ENCODE peak calls at places on chromosomes 13 and 19, in ten cellular contexts. One of them, this sample, is unnamed.
A peak's percentile ranks its signal among the peaks of the same experiment; 100 is the strongest.

GRCh38 chr19:53365899-53366493 is 491 bp downstream of the ZNF525 start:
- DNase-seq in transverse colon: peak; percentile 51
- DNase-seq in HAP-1: no peak
- DNase-seq in dorsolateral prefrontal cortex: no peak
- DNase-seq in GM12864: no peak
- DNase-seq in fibroblast of mammary gland: no peak
- DNase-seq in adrenal gland: peak; percentile 30
- DNase-seq in CD8-positive, alpha-beta memory T cell: no peak
- DNase-seq in PC-3: peak; percentile 50
- DNase-seq in naive thymus-derived CD4-positive, alpha-beta T cell: no peak
- DNase-seq in this sample: no peak

GRCh38 chr13:106173346-106173745 is 362.1 kb downstream of the EFNB2 start:
- DNase-seq in transverse colon: no peak
- DNase-seq in HAP-1: no peak
- DNase-seq in dorsolateral prefrontal cortex: no peak
- DNase-seq in GM12864: no peak
- DNase-seq in fibroblast of mammary gland: no peak
- DNase-seq in adrenal gland: no peak
- DNase-seq in CD8-positive, alpha-beta memory T cell: no peak
- DNase-seq in PC-3: no peak
- DNase-seq in naive thymus-derived CD4-positive, alpha-beta T cell: no peak
- DNase-seq in this sample: no peak

GRCh38 chr19:20367811-20368294 is 197.7 kb downstream of the ZNF737 start:
- DNase-seq in transverse colon: no peak
- DNase-seq in HAP-1: no peak
- DNase-seq in dorsolateral prefrontal cortex: no peak
- DNase-seq in GM12864: no peak
- DNase-seq in fibroblast of mammary gland: no peak
- DNase-seq in adrenal gland: no peak
- DNase-seq in CD8-positive, alpha-beta memory T cell: no peak
- DNase-seq in PC-3: no peak
- DNase-seq in naive thymus-derived CD4-positive, alpha-beta T cell: no peak
- DNase-seq in this sample: no peak

GRCh38 chr13:106533940-106534843 is 1.3 kb downstream of the EFNB2 start:
- DNase-seq in transverse colon: peak; percentile 63
- DNase-seq in HAP-1: peak; percentile 38
- DNase-seq in dorsolateral prefrontal cortex: no peak
- DNase-seq in GM12864: no peak
- DNase-seq in fibroblast of mammary gland: peak; percentile 63
- DNase-seq in adrenal gland: no peak
- DNase-seq in CD8-positive, alpha-beta memory T cell: peak; percentile 18
- DNase-seq in PC-3: peak; percentile 56
- DNase-seq in naive thymus-derived CD4-positive, alpha-beta T cell: peak; percentile 11
- DNase-seq in this sample: peak; percentile 51

GRCh38 chr13:101515504-101515903 is 63.0 kb downstream of the ITGBL1 start:
- DNase-seq in transverse colon: no peak
- DNase-seq in HAP-1: no peak
- DNase-seq in dorsolateral prefrontal cortex: no peak
- DNase-seq in GM12864: no peak
- DNase-seq in fibroblast of mammary gland: no peak
- DNase-seq in adrenal gland: no peak
- DNase-seq in CD8-positive, alpha-beta memory T cell: no peak
- DNase-seq in PC-3: no peak
- DNase-seq in naive thymus-derived CD4-positive, alpha-beta T cell: no peak
- DNase-seq in this sample: no peak

GRCh38 chr19:49315111-49315510 is 9.9 kb downstream of the SLC6A16 start:
- DNase-seq in transverse colon: no peak
- DNase-seq in HAP-1: no peak
- DNase-seq in dorsolateral prefrontal cortex: no peak
- DNase-seq in GM12864: no peak
- DNase-seq in fibroblast of mammary gland: no peak
- DNase-seq in adrenal gland: no peak
- DNase-seq in CD8-positive, alpha-beta memory T cell: no peak
- DNase-seq in PC-3: no peak
- DNase-seq in naive thymus-derived CD4-positive, alpha-beta T cell: no peak
- DNase-seq in this sample: no peak

GRCh38 chr19:5134683-5135082 is 165.8 kb downstream of the KDM4B start:
- DNase-seq in transverse colon: no peak
- DNase-seq in HAP-1: no peak
- DNase-seq in dorsolateral prefrontal cortex: no peak
- DNase-seq in GM12864: no peak
- DNase-seq in fibroblast of mammary gland: no peak
- DNase-seq in adrenal gland: no peak
- DNase-seq in CD8-positive, alpha-beta memory T cell: no peak
- DNase-seq in PC-3: no peak
- DNase-seq in naive thymus-derived CD4-positive, alpha-beta T cell: no peak
- DNase-seq in this sample: no peak

GRCh38 chr13:96984061-96984508 is 10.2 kb downstream of the OXGR1 start:
- DNase-seq in transverse colon: peak; percentile 76
- DNase-seq in HAP-1: peak; percentile 61
- DNase-seq in dorsolateral prefrontal cortex: no peak
- DNase-seq in GM12864: peak; percentile 38
- DNase-seq in fibroblast of mammary gland: peak; percentile 12
- DNase-seq in adrenal gland: peak; percentile 85
- DNase-seq in CD8-positive, alpha-beta memory T cell: no peak
- DNase-seq in PC-3: peak; percentile 69
- DNase-seq in naive thymus-derived CD4-positive, alpha-beta T cell: no peak
- DNase-seq in this sample: peak; percentile 77

GRCh38 chr13:37194428-37194861 is 89.0 kb upstream of the CSNK1A1L start:
- DNase-seq in transverse colon: no peak
- DNase-seq in HAP-1: no peak
- DNase-seq in dorsolateral prefrontal cortex: no peak
- DNase-seq in GM12864: no peak
- DNase-seq in fibroblast of mammary gland: peak; percentile 85
- DNase-seq in adrenal gland: no peak
- DNase-seq in CD8-positive, alpha-beta memory T cell: no peak
- DNase-seq in PC-3: peak; percentile 88
- DNase-seq in naive thymus-derived CD4-positive, alpha-beta T cell: no peak
- DNase-seq in this sample: no peak

GRCh38 chr13:27170221-27170520 is 1.4 kb downstream of the USP12 start:
- DNase-seq in transverse colon: no peak
- DNase-seq in HAP-1: no peak
- DNase-seq in dorsolateral prefrontal cortex: no peak
- DNase-seq in GM12864: no peak
- DNase-seq in fibroblast of mammary gland: peak; percentile 84
- DNase-seq in adrenal gland: no peak
- DNase-seq in CD8-positive, alpha-beta memory T cell: no peak
- DNase-seq in PC-3: peak; percentile 63
- DNase-seq in naive thymus-derived CD4-positive, alpha-beta T cell: no peak
- DNase-seq in this sample: no peak

GRCh38 chr19:4415352-4415751 is 12.9 kb downstream of the CHAF1A start:
- DNase-seq in transverse colon: no peak
- DNase-seq in HAP-1: no peak
- DNase-seq in dorsolateral prefrontal cortex: no peak
- DNase-seq in GM12864: no peak
- DNase-seq in fibroblast of mammary gland: no peak
- DNase-seq in adrenal gland: peak; percentile 55
- DNase-seq in CD8-positive, alpha-beta memory T cell: no peak
- DNase-seq in PC-3: no peak
- DNase-seq in naive thymus-derived CD4-positive, alpha-beta T cell: no peak
- DNase-seq in this sample: no peak

GRCh38 chr19:36605839-36606478 is 846 bp downstream of the ZNF382 start:
- DNase-seq in transverse colon: no peak
- DNase-seq in HAP-1: no peak
- DNase-seq in dorsolateral prefrontal cortex: no peak
- DNase-seq in GM12864: no peak
- DNase-seq in fibroblast of mammary gland: no peak
- DNase-seq in adrenal gland: no peak
- DNase-seq in CD8-positive, alpha-beta memory T cell: no peak
- DNase-seq in PC-3: no peak
- DNase-seq in naive thymus-derived CD4-positive, alpha-beta T cell: no peak
- DNase-seq in this sample: no peak
- H3K4me3 ChIP-seq in transverse colon: peak overlapping the region; percentile 44
- H3K4me3 ChIP-seq in HAP-1: peak overlapping the region; percentile 78
- H3K4me3 ChIP-seq in dorsolateral prefrontal cortex: peak overlapping the region; percentile 90
- H3K4me3 ChIP-seq in GM12864: peak overlapping the region; percentile 60
- H3K4me3 ChIP-seq in fibroblast of mammary gland: peak overlapping the region; percentile 74
- H3K4me3 ChIP-seq in adrenal gland: peak overlapping the region; percentile 77
- H3K4me3 ChIP-seq in CD8-positive, alpha-beta memory T cell: peak overlapping the region; percentile 91
- H3K4me3 ChIP-seq in PC-3: peak overlapping the region; percentile 73
- H3K4me3 ChIP-seq in naive thymus-derived CD4-positive, alpha-beta T cell: peak overlapping the region; percentile 95
- H3K4me3 ChIP-seq in this sample: no peak overlapping the region

GRCh38 chr19:29812881-29813275 is 1.1 kb downstream of the CCNE1 start:
- DNase-seq in transverse colon: no peak
- DNase-seq in HAP-1: no peak
- DNase-seq in dorsolateral prefrontal cortex: no peak
- DNase-seq in GM12864: no peak
- DNase-seq in fibroblast of mammary gland: no peak
- DNase-seq in adrenal gland: no peak
- DNase-seq in CD8-positive, alpha-beta memory T cell: no peak
- DNase-seq in PC-3: no peak
- DNase-seq in naive thymus-derived CD4-positive, alpha-beta T cell: no peak
- DNase-seq in this sample: no peak

GRCh38 chr19:29811125-29812079 is at the start of gene CCNE1:
- DNase-seq in transverse colon: peak; percentile 97
- DNase-seq in HAP-1: peak; percentile 97
- DNase-seq in dorsolateral prefrontal cortex: peak; percentile 84
- DNase-seq in GM12864: no peak
- DNase-seq in fibroblast of mammary gland: peak; percentile 72
- DNase-seq in adrenal gland: peak; percentile 90
- DNase-seq in CD8-positive, alpha-beta memory T cell: peak; percentile 90
- DNase-seq in PC-3: peak; percentile 77
- DNase-seq in naive thymus-derived CD4-positive, alpha-beta T cell: peak; percentile 85
- DNase-seq in this sample: peak; percentile 95

GRCh38 chr19:29812080-29812880 is 489 bp downstream of the CCNE1 start:
- DNase-seq in transverse colon: peak; percentile 43
- DNase-seq in HAP-1: peak; percentile 45
- DNase-seq in dorsolateral prefrontal cortex: no peak
- DNase-seq in GM12864: no peak
- DNase-seq in fibroblast of mammary gland: no peak
- DNase-seq in adrenal gland: no peak
- DNase-seq in CD8-positive, alpha-beta memory T cell: no peak
- DNase-seq in PC-3: no peak
- DNase-seq in naive thymus-derived CD4-positive, alpha-beta T cell: no peak
- DNase-seq in this sample: no peak

GRCh38 chr19:29809795-29810503 is 1.8 kb upstream of the CCNE1 start:
- DNase-seq in transverse colon: no peak
- DNase-seq in HAP-1: no peak
- DNase-seq in dorsolateral prefrontal cortex: no peak
- DNase-seq in GM12864: no peak
- DNase-seq in fibroblast of mammary gland: no peak
- DNase-seq in adrenal gland: no peak
- DNase-seq in CD8-positive, alpha-beta memory T cell: no peak
- DNase-seq in PC-3: no peak
- DNase-seq in naive thymus-derived CD4-positive, alpha-beta T cell: no peak
- DNase-seq in this sample: no peak

DNA sequence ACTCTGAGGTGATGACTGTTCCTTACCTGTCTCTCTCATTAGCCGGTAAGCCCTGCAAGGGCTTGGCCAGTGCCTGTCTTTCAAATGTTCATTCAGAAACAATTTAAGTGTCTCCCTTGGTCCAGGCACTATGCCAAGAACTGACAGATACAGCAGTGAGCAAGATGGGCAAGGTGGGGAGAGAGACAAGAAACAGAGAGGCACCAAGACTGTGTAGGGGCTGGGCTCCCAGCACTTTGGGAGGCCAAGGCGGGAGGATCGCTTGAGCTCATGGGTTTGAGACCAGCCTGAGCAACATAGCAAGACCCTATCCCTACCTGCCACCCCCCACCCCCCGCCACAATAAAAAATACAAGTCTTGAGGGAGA is 1.3 kb upstream of the CCNE1 start:
- DNase-seq in transverse colon: peak; percentile 14
- DNase-seq in HAP-1: peak; percentile 42
- DNase-seq in dorsolateral prefrontal cortex: no peak
- DNase-seq in GM12864: no peak
- DNase-seq in fibroblast of mammary gland: peak; percentile 41
- DNase-seq in adrenal gland: peak; percentile 46
- DNase-seq in CD8-positive, alpha-beta memory T cell: no peak
- DNase-seq in PC-3: peak; percentile 63
- DNase-seq in naive thymus-derived CD4-positive, alpha-beta T cell: no peak
- DNase-seq in this sample: no peak
- H3K4me3 ChIP-seq in transverse colon: no peak overlapping the region
- H3K4me3 ChIP-seq in HAP-1: peak overlapping the region; percentile 44
- H3K4me3 ChIP-seq in dorsolateral prefrontal cortex: no peak overlapping the region
- H3K4me3 ChIP-seq in GM12864: peak overlapping the region; percentile 83
- H3K4me3 ChIP-seq in fibroblast of mammary gland: no peak overlapping the region
- H3K4me3 ChIP-seq in adrenal gland: no peak overlapping the region
- H3K4me3 ChIP-seq in CD8-positive, alpha-beta memory T cell: no peak overlapping the region
- H3K4me3 ChIP-seq in PC-3: no peak overlapping the region
- H3K4me3 ChIP-seq in naive thymus-derived CD4-positive, alpha-beta T cell: no peak overlapping the region
- H3K4me3 ChIP-seq in this sample: no peak overlapping the region

DNA sequence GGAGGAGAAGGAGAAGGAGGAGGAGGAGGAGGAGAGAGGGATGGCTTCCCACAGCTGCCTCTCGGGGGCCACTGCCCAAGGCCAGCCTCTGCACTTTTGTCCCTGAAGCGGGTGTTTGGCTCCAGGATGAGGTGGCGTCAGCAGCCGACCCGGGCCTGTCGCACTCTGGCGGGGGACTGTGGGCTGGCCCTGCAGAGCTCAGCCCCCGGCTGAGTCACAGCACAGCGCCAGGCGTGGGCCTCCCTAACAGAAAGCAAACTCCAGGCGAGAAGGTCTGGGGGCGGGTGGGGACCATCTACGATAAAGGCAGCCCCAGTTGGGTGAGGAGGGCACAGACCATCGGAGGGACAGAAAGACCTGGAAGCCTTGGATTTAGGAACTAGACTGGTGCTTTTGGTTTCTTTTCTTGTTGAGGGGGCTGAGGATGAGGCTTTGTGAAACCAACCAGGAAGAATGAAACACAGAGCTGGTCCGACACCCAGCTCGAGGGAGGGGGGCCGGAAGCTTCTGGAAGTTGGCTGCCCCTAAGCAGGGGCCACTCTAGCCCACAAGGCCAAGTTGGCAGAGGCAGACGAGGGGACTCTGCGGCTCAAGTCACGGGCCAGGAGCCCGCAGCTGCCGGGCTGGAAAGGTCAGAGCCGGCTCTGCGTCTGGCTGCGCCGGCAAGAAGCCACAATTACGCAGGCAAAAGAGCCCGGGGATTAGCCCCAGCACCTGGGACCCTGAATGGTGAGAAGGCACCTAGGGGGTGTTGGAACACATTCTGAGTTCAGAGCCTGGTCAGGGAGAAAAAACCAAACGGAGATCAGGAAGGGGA is 18.2 kb downstream of the LSM4 start:
- DNase-seq in transverse colon: peak; percentile 75
- DNase-seq in HAP-1: peak; percentile 60
- DNase-seq in dorsolateral prefrontal cortex: peak; percentile 52
- DNase-seq in GM12864: no peak
- DNase-seq in fibroblast of mammary gland: peak; percentile 86
- DNase-seq in adrenal gland: peak; percentile 97
- DNase-seq in CD8-positive, alpha-beta memory T cell: peak; percentile 80
- DNase-seq in PC-3: peak; percentile 34
- DNase-seq in naive thymus-derived CD4-positive, alpha-beta T cell: peak; percentile 50
- DNase-seq in this sample: peak; percentile 54
- H3K4me3 ChIP-seq in transverse colon: no peak overlapping the region
- H3K4me3 ChIP-seq in HAP-1: no peak overlapping the region
- H3K4me3 ChIP-seq in dorsolateral prefrontal cortex: peak overlapping the region; percentile 58
- H3K4me3 ChIP-seq in GM12864: peak overlapping the region; percentile 63
- H3K4me3 ChIP-seq in fibroblast of mammary gland: peak overlapping the region; percentile 36
- H3K4me3 ChIP-seq in adrenal gland: peak overlapping the region; percentile 4
- H3K4me3 ChIP-seq in CD8-positive, alpha-beta memory T cell: peak overlapping the region; percentile 81
- H3K4me3 ChIP-seq in PC-3: no peak overlapping the region
- H3K4me3 ChIP-seq in naive thymus-derived CD4-positive, alpha-beta T cell: peak overlapping the region; percentile 75
- H3K4me3 ChIP-seq in this sample: no peak overlapping the region

DNA sequence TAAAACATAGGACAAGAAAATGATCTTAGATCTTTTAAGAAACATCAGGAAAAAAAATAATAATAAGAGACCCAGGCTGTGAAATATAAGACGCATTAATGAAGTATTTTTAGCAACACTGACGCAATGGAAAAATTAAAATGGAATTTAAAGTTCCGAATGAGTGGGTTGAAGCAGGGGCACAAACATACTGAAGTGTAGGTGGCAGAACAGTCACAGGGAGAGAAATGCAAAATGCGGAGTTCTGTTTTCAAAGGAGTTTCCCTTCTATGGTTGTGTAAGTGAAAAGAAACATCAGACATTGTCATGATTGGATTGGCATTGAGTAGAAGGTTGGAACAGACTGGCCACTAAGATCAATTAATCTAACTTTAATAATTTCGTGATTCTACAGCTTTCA is 159.8 kb downstream of the CYSLTR2 start:
- DNase-seq in transverse colon: no peak
- DNase-seq in HAP-1: no peak
- DNase-seq in dorsolateral prefrontal cortex: no peak
- DNase-seq in GM12864: no peak
- DNase-seq in fibroblast of mammary gland: no peak
- DNase-seq in adrenal gland: no peak
- DNase-seq in CD8-positive, alpha-beta memory T cell: no peak
- DNase-seq in PC-3: no peak
- DNase-seq in naive thymus-derived CD4-positive, alpha-beta T cell: no peak
- DNase-seq in this sample: no peak
- H3K4me3 ChIP-seq in transverse colon: no peak overlapping the region
- H3K4me3 ChIP-seq in HAP-1: no peak overlapping the region
- H3K4me3 ChIP-seq in dorsolateral prefrontal cortex: no peak overlapping the region
- H3K4me3 ChIP-seq in GM12864: no peak overlapping the region
- H3K4me3 ChIP-seq in fibroblast of mammary gland: no peak overlapping the region
- H3K4me3 ChIP-seq in adrenal gland: no peak overlapping the region
- H3K4me3 ChIP-seq in CD8-positive, alpha-beta memory T cell: no peak overlapping the region
- H3K4me3 ChIP-seq in PC-3: no peak overlapping the region
- H3K4me3 ChIP-seq in naive thymus-derived CD4-positive, alpha-beta T cell: no peak overlapping the region
- H3K4me3 ChIP-seq in this sample: no peak overlapping the region